ENCODE peak calls at places on chromosomes 7 and 10, in six cellular contexts. M is A549, Q is kidney epithelial cell, A is astrocyte of the spinal cord, X is upper lobe of right lung, E is lower lobe of right lung. W is an unnamed sample.
A peak's percentile ranks its signal among the peaks of the same experiment; 100 is the strongest.

GRCh38 chr7:137169282-137169698 is 174.2 kb downstream of the PTN start:
- DNase-seq in A (peak; percentile 85), E (no peak), M (peak; percentile 58), Q (no peak), X (peak; percentile 57), W (peak; percentile 47)

GRCh38 chr10:68900427-68901105 is 549 bp upstream of the DDX50 start:
- DNase-seq in X (peak; percentile 91), E (peak; percentile 85), M (no peak), Q (peak; percentile 14), A (no peak), W (peak; percentile 32)

GRCh38 chr10:126087274-126087673 is 190.9 kb downstream of the FANK1 start:
- DNase-seq in Q (no peak), E (no peak), X (no peak), A (no peak), M (no peak), W (no peak)

GRCh38 chr10:132907901-132908620 is 34.3 kb downstream of the CFAP46 start:
- DNase-seq in E (no peak), A (no peak), Q (no peak), X (peak; percentile 60), M (no peak), W (no peak)

GRCh38 chr10:133071801-133072595 is 15.7 kb upstream of the ADGRA1 start:
- DNase-seq in E (no peak), X (no peak), M (no peak), Q (no peak), A (no peak), W (no peak)

GRCh38 chr10:23419657-23420319 is 19.1 kb upstream of the OTUD1 start:
- DNase-seq in M (no peak), E (no peak), A (no peak), X (no peak), Q (no peak), W (no peak)

GRCh38 chr7:155583636-155584035 is 37.3 kb upstream of the CNPY1 start:
- DNase-seq in M (no peak), X (peak; percentile 13), E (no peak), Q (no peak), A (no peak), W (no peak)

GRCh38 chr7:50693475-50693874 is 89.2 kb downstream of the GRB10 start:
- DNase-seq in M (no peak), E (no peak), X (no peak), Q (no peak), A (peak; percentile 28), W (no peak)

GRCh38 chr10:121516483-121516882 is 81.8 kb downstream of the FGFR2 start:
- DNase-seq in Q (no peak), X (no peak), M (no peak), E (no peak), A (no peak), W (no peak)

GRCh38 chr10:964988-965417 is 23.2 kb upstream of the GTPBP4 start:
- DNase-seq in M (no peak), X (peak; percentile 47), Q (no peak), E (no peak), A (no peak), W (no peak)

GRCh38 chr7:4612939-4613841 is 68.9 kb upstream of the FOXK1 start:
- DNase-seq in X (no peak), A (peak; percentile 28), M (no peak), Q (no peak), E (no peak), W (no peak)

GRCh38 chr10:69567920-69568319 is 5.3 kb downstream of the NEUROG3 start:
- DNase-seq in Q (peak; percentile 4), A (peak; percentile 55), M (peak; percentile 41), X (peak; percentile 74), E (no peak), W (no peak)

GRCh38 chr10:123325663-123326175 is 171.5 kb downstream of the BUB3 start:
- DNase-seq in E (no peak), Q (no peak), M (no peak), X (no peak), A (no peak), W (no peak)

GRCh38 chr10:101784558-101784957 is 1.3 kb upstream of the NPM3 start:
- DNase-seq in E (no peak), A (no peak), M (no peak), Q (no peak), X (no peak), W (no peak)
- TF ChIP-seq CTCF in E (no peak), A (no peak), M (no peak), Q (no peak), X (no peak), W (no peak)

GRCh38 chr10:62636825-62637248 is 167.7 kb upstream of the ADO start:
- DNase-seq in M (no peak), Q (no peak), E (no peak), A (no peak), X (no peak), W (no peak)
- H3K4me3 ChIP-seq in M (no peak overlapping the region), Q (no peak overlapping the region), E (peak overlapping the region; percentile 25), A (no peak overlapping the region), X (peak overlapping the region; percentile 12), W (no peak overlapping the region)

GRCh38 chr7:98878365-98879197 is at the start of gene TRRAP:
- DNase-seq in Q (no peak), A (peak; percentile 70), E (peak; percentile 82), X (peak; percentile 89), M (peak; percentile 79), W (no peak)

GRCh38 chr7:98879989-98880337 is 1.6 kb downstream of the TRRAP start:
- DNase-seq in A (no peak), M (no peak), X (no peak), E (no peak), Q (no peak), W (no peak)

GRCh38 chr7:98877692-98878364 is 504 bp upstream of the TRRAP start:
- DNase-seq in Q (no peak), X (peak; percentile 52), A (no peak), M (no peak), E (no peak), W (no peak)

GRCh38 chr7:98880485-98880884 is 2.2 kb downstream of the TRRAP start:
- DNase-seq in X (no peak), M (no peak), A (no peak), Q (no peak), E (no peak), W (no peak)

DNA sequence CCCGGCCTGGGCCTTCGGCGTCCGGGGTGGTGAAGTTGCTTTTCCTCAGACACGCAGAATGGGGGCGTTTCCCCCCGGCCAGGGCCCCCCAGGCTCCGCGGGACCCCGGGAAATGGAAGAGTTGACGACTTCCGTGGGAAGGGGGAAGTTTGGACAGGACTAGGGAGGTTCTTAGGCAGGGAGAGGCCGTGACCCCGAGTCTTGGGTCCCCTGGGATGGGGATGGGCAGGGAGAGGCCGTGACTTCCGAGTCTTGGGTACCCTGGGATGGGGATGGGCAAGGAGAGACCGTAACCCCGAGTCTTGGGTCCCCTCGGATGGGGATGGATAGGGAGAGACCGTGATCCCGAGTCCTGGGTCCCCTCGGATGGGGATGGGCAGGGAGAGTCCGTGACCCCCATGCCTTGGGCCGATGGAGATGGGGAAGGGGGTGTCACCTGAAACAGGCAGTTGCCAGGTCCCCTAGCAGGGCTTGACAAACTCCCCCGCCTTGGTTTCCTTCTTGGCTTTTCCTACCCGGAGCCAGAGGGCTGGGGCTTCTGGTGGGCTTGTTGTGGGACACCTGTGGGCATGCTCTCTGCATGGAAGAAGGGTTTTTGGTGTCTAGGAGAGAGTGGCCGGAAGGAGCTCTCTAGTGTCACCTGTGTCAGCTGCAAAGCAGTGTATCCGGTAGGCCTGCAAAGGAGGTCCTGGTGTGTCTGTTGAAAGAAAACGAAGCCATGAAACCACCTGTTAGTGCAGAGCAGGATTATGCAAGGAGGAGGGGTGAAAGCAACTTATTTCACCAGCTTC is 1.1 kb downstream of the TRRAP start:
- DNase-seq in A (no peak), E (no peak), Q (no peak), M (peak; percentile 51), X (peak; percentile 66), W (no peak)
- TF ChIP-seq CTCF in A (peak; percentile 9), E (peak; percentile 7), Q (peak; percentile 36), M (no peak), X (no peak), W (peak; percentile 30)

GRCh38 chr7:1124164-1124563 is 35.8 kb downstream of the ZFAND2A start:
- DNase-seq in M (no peak), X (peak; percentile 37), E (peak; percentile 25), Q (no peak), A (peak; percentile 20), W (no peak)
- H3K4me3 ChIP-seq in M (no peak overlapping the region), X (peak overlapping the region; percentile 25), E (peak overlapping the region; percentile 25), Q (no peak overlapping the region), A (peak overlapping the region; percentile 2), W (no peak overlapping the region)

GRCh38 chr10:88838766-88839165 is 12.9 kb downstream of the ANKRD22 start:
- DNase-seq in A (no peak), E (no peak), M (no peak), Q (no peak), X (no peak), W (no peak)
- TF ChIP-seq CTCF in A (no peak), E (no peak), M (no peak), Q (no peak), X (no peak), W (no peak)

DNA sequence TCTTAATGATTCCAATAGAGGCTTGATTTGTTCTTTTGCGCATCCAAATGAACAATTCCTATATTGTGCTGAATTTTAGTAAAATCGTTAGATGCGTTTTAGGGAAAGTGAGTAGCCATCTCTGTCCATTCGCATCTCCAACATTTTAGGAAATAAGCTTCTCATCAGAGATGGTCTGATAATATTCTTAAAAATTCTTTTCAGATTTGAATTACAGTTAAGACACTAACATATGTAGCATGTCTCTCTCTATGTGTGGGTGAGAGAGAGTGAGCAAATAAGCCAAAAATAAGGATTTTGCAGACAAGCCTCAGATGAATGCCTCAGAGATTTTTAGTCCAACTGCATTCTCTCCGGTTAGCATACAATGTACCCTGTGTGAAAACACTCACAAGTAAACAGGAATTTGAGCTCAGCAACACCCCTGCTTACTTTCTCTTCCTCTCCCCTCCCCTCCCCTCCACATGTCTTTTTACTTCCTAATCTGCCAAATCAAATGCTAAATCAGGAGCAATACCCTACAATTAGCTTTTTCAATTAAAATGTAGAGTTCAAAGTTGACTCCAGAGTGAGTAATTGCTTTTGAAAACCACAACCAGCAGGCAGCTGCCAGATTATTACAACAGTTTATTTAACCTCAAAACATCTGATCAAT is 354.4 kb downstream of the CRPPA start:
- DNase-seq in X (no peak), E (no peak), M (no peak), A (no peak), Q (no peak), W (no peak)
- H3K4me3 ChIP-seq in X (no peak overlapping the region), E (no peak overlapping the region), M (no peak overlapping the region), A (no peak overlapping the region), Q (no peak overlapping the region), W (no peak overlapping the region)

DNA sequence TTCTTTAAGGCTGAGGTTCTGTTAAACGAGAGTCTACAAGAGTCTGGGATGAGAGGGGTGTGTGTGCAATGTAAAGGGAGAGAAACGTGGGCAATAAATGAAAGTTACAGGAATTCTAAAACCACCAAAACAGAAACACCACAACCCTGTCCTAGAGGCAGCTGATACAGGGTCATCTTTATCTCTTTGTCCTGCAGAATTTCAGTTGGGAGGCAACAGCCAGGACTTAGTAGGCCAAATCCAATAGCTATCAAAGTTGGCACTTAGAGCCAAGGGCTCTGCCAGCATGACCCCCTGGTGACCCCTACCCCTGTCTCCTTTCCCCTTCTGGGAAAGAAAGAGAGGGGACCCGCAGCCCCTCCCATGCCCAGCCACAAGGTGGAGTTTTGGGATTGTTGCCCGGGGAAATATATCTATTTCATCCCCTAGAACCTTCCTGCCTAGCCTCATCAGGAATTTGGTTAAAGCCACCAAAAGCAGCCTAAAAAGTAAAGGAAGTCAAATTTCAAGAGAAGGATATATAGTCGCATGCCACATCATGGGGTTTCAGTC is 85.2 kb downstream of the OSBPL3 start:
- DNase-seq in X (no peak), E (no peak), Q (no peak), M (no peak), A (no peak), W (no peak)
- TF ChIP-seq CTCF in X (peak; percentile 16), E (no peak), Q (peak; percentile 28), M (peak; percentile 23), A (peak; percentile 57), W (peak; percentile 56)